ENCODE peak calls at places on chromosomes 12 and 14, in four cellular contexts. One of them, this sample, is unnamed.

GRCh38 chr12:981956-982355 is 9.1 kb upstream of the ERC1 start:
- DNase-seq in left ventricle myocardium inferior: no peak
- DNase-seq in Caco-2: no peak
- DNase-seq in progenitor cell of endocrine pancreas: no peak
- DNase-seq in this sample: no peak

GRCh38 chr12:105091495-105092206 is 7.4 kb upstream of the ALDH1L2 start:
- DNase-seq in left ventricle myocardium inferior: no peak
- DNase-seq in Caco-2: no peak
- DNase-seq in progenitor cell of endocrine pancreas: no peak
- DNase-seq in this sample: no peak

GRCh38 chr12:125922328-125922727 is 857.1 kb downstream of the AACS start:
- DNase-seq in Caco-2: no peak
- DNase-seq in progenitor cell of endocrine pancreas: no peak
- DNase-seq in left ventricle myocardium inferior: no peak
- DNase-seq in this sample: no peak

GRCh38 chr14:103068351-103069073 is 11.2 kb upstream of the CDC42BPB start:
- DNase-seq in progenitor cell of endocrine pancreas: no peak
- DNase-seq in Caco-2: no peak
- DNase-seq in left ventricle myocardium inferior: no peak
- DNase-seq in this sample: no peak

GRCh38 chr12:11787921-11788849 is 138.7 kb downstream of the ETV6 start:
- DNase-seq in Caco-2: no peak
- DNase-seq in progenitor cell of endocrine pancreas: no peak
- DNase-seq in left ventricle myocardium inferior: no peak
- DNase-seq in this sample: no peak

GRCh38 chr14:103830511-103831270 is 16.7 kb downstream of the PPP1R13B start:
- DNase-seq in progenitor cell of endocrine pancreas: no peak
- DNase-seq in Caco-2: no peak
- DNase-seq in left ventricle myocardium inferior: no peak
- DNase-seq in this sample: no peak

GRCh38 chr12:62434504-62435336 is 31.9 kb upstream of the MON2 start:
- DNase-seq in progenitor cell of endocrine pancreas: no peak
- DNase-seq in Caco-2: peak
- DNase-seq in left ventricle myocardium inferior: no peak
- DNase-seq in this sample: peak

GRCh38 chr14:71322660-71323250 is 415.5 kb downstream of the PCNX1 start:
- DNase-seq in Caco-2: no peak
- DNase-seq in progenitor cell of endocrine pancreas: no peak
- DNase-seq in left ventricle myocardium inferior: no peak
- DNase-seq in this sample: no peak

GRCh38 chr14:21518725-21519124 is 7.4 kb downstream of the SALL2 start:
- DNase-seq in left ventricle myocardium inferior: no peak
- DNase-seq in Caco-2: no peak
- DNase-seq in progenitor cell of endocrine pancreas: no peak
- DNase-seq in this sample: no peak

GRCh38 chr12:100820314-100820713 is 25.7 kb downstream of the ANO4 start:
- DNase-seq in left ventricle myocardium inferior: no peak
- DNase-seq in Caco-2: no peak
- DNase-seq in progenitor cell of endocrine pancreas: no peak
- DNase-seq in this sample: no peak

GRCh38 chr12:116532986-116533342 is 26.2 kb upstream of the MAP1LC3B2 start:
- DNase-seq in progenitor cell of endocrine pancreas: no peak
- DNase-seq in left ventricle myocardium inferior: no peak
- DNase-seq in Caco-2: no peak
- DNase-seq in this sample: no peak

GRCh38 chr12:103645202-103645601 is 58.1 kb downstream of the STAB2 start:
- DNase-seq in Caco-2: no peak
- DNase-seq in progenitor cell of endocrine pancreas: no peak
- DNase-seq in left ventricle myocardium inferior: no peak
- DNase-seq in this sample: no peak

GRCh38 chr12:76032043-76032981 is 736 bp upstream of the PHLDA1 start:
- DNase-seq in progenitor cell of endocrine pancreas: no peak
- DNase-seq in left ventricle myocardium inferior: peak
- DNase-seq in Caco-2: peak
- DNase-seq in this sample: no peak

GRCh38 chr14:95518045-95518751 is 1.7 kb upstream of the SYNE3 start:
- DNase-seq in Caco-2: no peak
- DNase-seq in progenitor cell of endocrine pancreas: no peak
- DNase-seq in left ventricle myocardium inferior: no peak
- DNase-seq in this sample: peak

GRCh38 chr14:22391908-22392307 is 197.1 kb downstream of the DAD1 start:
- DNase-seq in progenitor cell of endocrine pancreas: peak
- DNase-seq in left ventricle myocardium inferior: peak
- DNase-seq in Caco-2: peak
- DNase-seq in this sample: no peak

GRCh38 chr12:84822541-84822940 is 90.1 kb downstream of the SLC6A15 start:
- DNase-seq in progenitor cell of endocrine pancreas: no peak
- DNase-seq in left ventricle myocardium inferior: no peak
- DNase-seq in Caco-2: no peak
- DNase-seq in this sample: no peak

GRCh38 chr12:99043319-99043914 is 398.3 kb downstream of the APAF1 start:
- DNase-seq in Caco-2: peak
- DNase-seq in left ventricle myocardium inferior: peak
- DNase-seq in progenitor cell of endocrine pancreas: peak
- DNase-seq in this sample: peak

GRCh38 chr12:22573181-22573580 is 28.8 kb upstream of the C2CD5 start:
- DNase-seq in left ventricle myocardium inferior: no peak
- DNase-seq in Caco-2: no peak
- DNase-seq in progenitor cell of endocrine pancreas: no peak
- DNase-seq in this sample: no peak

GRCh38 chr14:32606297-32606696 is 277.2 kb downstream of the AKAP6 start:
- DNase-seq in Caco-2: no peak
- DNase-seq in left ventricle myocardium inferior: no peak
- DNase-seq in progenitor cell of endocrine pancreas: no peak
- DNase-seq in this sample: no peak

GRCh38 chr12:132300789-132301722 is 28.3 kb downstream of the GALNT9 start:
- DNase-seq in Caco-2: no peak
- DNase-seq in left ventricle myocardium inferior: no peak
- DNase-seq in progenitor cell of endocrine pancreas: no peak
- DNase-seq in this sample: no peak

GRCh38 chr12:5900533-5901255 is 44.4 kb downstream of the ANO2 start:
- DNase-seq in left ventricle myocardium inferior: no peak
- DNase-seq in progenitor cell of endocrine pancreas: no peak
- DNase-seq in Caco-2: no peak
- DNase-seq in this sample: no peak

GRCh38 chr14:22390195-22390594 is 198.8 kb downstream of the DAD1 start:
- DNase-seq in left ventricle myocardium inferior: no peak
- DNase-seq in Caco-2: no peak
- DNase-seq in progenitor cell of endocrine pancreas: no peak
- DNase-seq in this sample: no peak

GRCh38 chr12:27781680-27782079 is 1.6 kb upstream of the MANSC4 start:
- DNase-seq in progenitor cell of endocrine pancreas: no peak
- DNase-seq in Caco-2: no peak
- DNase-seq in left ventricle myocardium inferior: no peak
- DNase-seq in this sample: no peak

GRCh38 chr12:34405286-34406227 is 383.3 kb downstream of the ALG10 start:
- DNase-seq in Caco-2: peak
- DNase-seq in progenitor cell of endocrine pancreas: peak
- DNase-seq in left ventricle myocardium inferior: peak
- DNase-seq in this sample: no peak

GRCh38 chr12:56338643-56339422 is at the start of gene IL23A:
- DNase-seq in progenitor cell of endocrine pancreas: no peak
- DNase-seq in left ventricle myocardium inferior: no peak
- DNase-seq in Caco-2: no peak
- DNase-seq in this sample: no peak

GRCh38 chr12:75724913-75725312 is 213.5 kb upstream of the KRR1 start:
- DNase-seq in Caco-2: no peak
- DNase-seq in left ventricle myocardium inferior: no peak
- DNase-seq in progenitor cell of endocrine pancreas: no peak
- DNase-seq in this sample: peak

GRCh38 chr12:67534671-67535070 is 113.9 kb upstream of the DYRK2 start:
- DNase-seq in progenitor cell of endocrine pancreas: no peak
- DNase-seq in Caco-2: no peak
- DNase-seq in left ventricle myocardium inferior: peak
- DNase-seq in this sample: no peak

GRCh38 chr14:74867673-74868072 is 8.3 kb downstream of the PROX2 start:
- DNase-seq in progenitor cell of endocrine pancreas: no peak
- DNase-seq in left ventricle myocardium inferior: no peak
- DNase-seq in Caco-2: no peak
- DNase-seq in this sample: no peak

GRCh38 chr12:77402726-77403125 is 337.4 kb upstream of the E2F7 start:
- DNase-seq in progenitor cell of endocrine pancreas: no peak
- DNase-seq in Caco-2: no peak
- DNase-seq in left ventricle myocardium inferior: no peak
- DNase-seq in this sample: peak

GRCh38 chr12:19779393-19780056 is 340.2 kb downstream of the AEBP2 start:
- DNase-seq in left ventricle myocardium inferior: peak
- DNase-seq in Caco-2: no peak
- DNase-seq in progenitor cell of endocrine pancreas: peak
- DNase-seq in this sample: no peak

GRCh38 chr12:89236748-89237428 is 115.4 kb downstream of the DUSP6 start:
- DNase-seq in Caco-2: no peak
- DNase-seq in progenitor cell of endocrine pancreas: no peak
- DNase-seq in left ventricle myocardium inferior: no peak
- DNase-seq in this sample: no peak

GRCh38 chr14:72892879-72893635 is 844 bp downstream of the DPF3 start:
- DNase-seq in progenitor cell of endocrine pancreas: peak
- DNase-seq in Caco-2: no peak
- DNase-seq in left ventricle myocardium inferior: peak
- DNase-seq in this sample: no peak

GRCh38 chr12:49553512-49554088 is 14.3 kb downstream of the MCRS1 start:
- DNase-seq in progenitor cell of endocrine pancreas: no peak
- DNase-seq in Caco-2: no peak
- DNase-seq in left ventricle myocardium inferior: no peak
- DNase-seq in this sample: peak

GRCh38 chr14:37202265-37202664 is 4.5 kb downstream of the MIPOL1 start:
- DNase-seq in Caco-2: no peak
- DNase-seq in left ventricle myocardium inferior: no peak
- DNase-seq in progenitor cell of endocrine pancreas: no peak
- DNase-seq in this sample: no peak

GRCh38 chr14:105891221-105891602 is 364.8 kb downstream of the TMEM121 start:
- DNase-seq in left ventricle myocardium inferior: no peak
- DNase-seq in Caco-2: peak
- DNase-seq in progenitor cell of endocrine pancreas: no peak
- DNase-seq in this sample: no peak

GRCh38 chr14:96590190-96590860 is 88.1 kb downstream of the PAPOLA start:
- DNase-seq in Caco-2: no peak
- DNase-seq in progenitor cell of endocrine pancreas: no peak
- DNase-seq in left ventricle myocardium inferior: no peak
- DNase-seq in this sample: no peak